ENCODE peak calls at places on chromosomes 2 and 18, in eight cellular contexts. M is amniotic epithelial cell, W is upper lobe of right lung, J is H54, B is activated T-helper 1 cell treated with Interleukin-2 at 50 U/mL for 16 hours, H is SJSA1, F is ureter, X is Calu3. D is an unnamed sample.

GRCh38 chr2:240586919-240587800 is 626 bp downstream of the CAPN10 start:
- DNase-seq in M (no peak), J (peak; percentile 60), X (peak; percentile 33), B (peak; percentile 39), H (no peak), F (no peak), W (peak; percentile 79), D (no peak)

GRCh38 chr18:23585897-23586248 is 433 bp downstream of the NPC1 start:
- DNase-seq in B (no peak), F (no peak), X (no peak), J (no peak), H (no peak), M (no peak), W (no peak), D (no peak)

GRCh38 chr2:6941299-6942046 is 24.3 kb downstream of the RNF144A start:
- DNase-seq in H (no peak), M (peak; percentile 43), X (no peak), W (no peak), J (no peak), F (no peak), B (no peak), D (no peak)

GRCh38 chr2:99651930-99652670 is 162.3 kb upstream of the REV1 start:
- DNase-seq in B (no peak), H (no peak), W (no peak), M (peak; percentile 54), F (no peak), X (no peak), J (peak; percentile 73), D (no peak)

GRCh38 chr2:232543928-232544631 is 4.6 kb downstream of the CHRNG start:
- DNase-seq in X (no peak), B (no peak), M (no peak), J (no peak), W (peak; percentile 57), H (no peak), F (no peak), D (no peak)

GRCh38 chr18:40006553-40007073 is 1948.4 kb upstream of the PIK3C3 start:
- DNase-seq in H (no peak), J (no peak), X (no peak), W (no peak), F (no peak), B (no peak), M (no peak), D (no peak)

GRCh38 chr2:21694079-21694478 is 570.3 kb downstream of the TDRD15 start:
- DNase-seq in H (no peak), F (no peak), W (no peak), M (no peak), J (no peak), B (no peak), X (no peak), D (no peak)

GRCh38 chr2:100247256-100248043 is 74.9 kb downstream of the LONRF2 start:
- DNase-seq in F (no peak), H (no peak), J (no peak), W (no peak), M (no peak), B (no peak), X (no peak), D (no peak)

GRCh38 chr18:77000527-77000926 is 132.1 kb downstream of the MBP start:
- DNase-seq in X (peak; percentile 82), M (peak; percentile 17), F (no peak), J (peak; percentile 6), W (no peak), B (peak; percentile 26), H (peak; percentile 42), D (peak; percentile 32)

GRCh38 chr2:47038656-47039501 is 116.2 kb downstream of the STPG4 start:
- DNase-seq in W (no peak), B (no peak), J (no peak), F (no peak), H (no peak), M (peak; percentile 67), X (no peak), D (no peak)

GRCh38 chr18:47730795-47731194 is 199.7 kb downstream of the SMAD2 start:
- DNase-seq in H (peak; percentile 4), B (no peak), X (no peak), W (no peak), J (peak; percentile 45), F (no peak), M (no peak), D (no peak)

GRCh38 chr2:85248741-85249524 is 78.9 kb downstream of the TGOLN2 start:
- DNase-seq in H (peak; percentile 85), M (peak; percentile 95), B (no peak), F (no peak), X (no peak), W (no peak), J (peak; percentile 64), D (peak; percentile 78)

GRCh38 chr18:14104906-14105748 is 27.1 kb downstream of the ZNF519 start:
- DNase-seq in B (no peak), M (no peak), F (no peak), H (no peak), J (no peak), W (no peak), X (no peak), D (no peak)

GRCh38 chr18:3177902-3178687 is 41.7 kb downstream of the MYOM1 start:
- DNase-seq in J (no peak), B (no peak), F (peak; percentile 48), W (peak; percentile 67), X (no peak), H (no peak), M (no peak), D (no peak)

GRCh38 chr2:179671314-179671713 is 190.1 kb downstream of the ZNF385B start:
- DNase-seq in H (no peak), X (no peak), F (no peak), M (no peak), B (no peak), W (no peak), J (no peak), D (no peak)

GRCh38 chr2:206558492-206558891 is 83.8 kb upstream of the FAM237A start:
- DNase-seq in J (no peak), W (no peak), H (no peak), M (peak; percentile 46), B (no peak), X (no peak), F (no peak), D (no peak)

GRCh38 chr18:31931886-31932240 is 11.1 kb downstream of the TRAPPC8 start:
- DNase-seq in X (peak; percentile 32), H (no peak), F (no peak), B (no peak), W (no peak), M (peak; percentile 28), J (no peak), D (no peak)

GRCh38 chr2:42801388-42801787 is 9.0 kb upstream of the HAAO start:
- DNase-seq in B (no peak), W (no peak), M (no peak), J (no peak), H (no peak), F (no peak), X (no peak), D (no peak)

GRCh38 chr2:10499275-10499907 is 51.3 kb upstream of the ODC1 start:
- DNase-seq in B (no peak), J (no peak), M (no peak), H (no peak), F (no peak), W (no peak), X (no peak), D (no peak)

GRCh38 chr2:189013677-189014380 is 39.7 kb downstream of the COL3A1 start:
- DNase-seq in X (no peak), F (no peak), B (no peak), W (no peak), J (no peak), M (peak; percentile 72), H (no peak), D (no peak)

GRCh38 chr2:165563468-165564225 is 94.1 kb downstream of the CSRNP3 start:
- DNase-seq in J (no peak), M (no peak), F (no peak), B (no peak), W (no peak), H (no peak), X (peak; percentile 13), D (no peak)

GRCh38 chr2:5609191-5609590 is 83.0 kb upstream of the SOX11 start:
- DNase-seq in H (no peak), W (no peak), X (no peak), F (no peak), B (no peak), J (no peak), M (no peak), D (no peak)

GRCh38 chr2:78147466-78147865 is 625.3 kb upstream of the LRRTM4 start:
- DNase-seq in F (no peak), H (no peak), B (no peak), J (no peak), W (no peak), M (no peak), X (no peak), D (no peak)

GRCh38 chr2:69791045-69791444 is 38.4 kb upstream of the GMCL1 start:
- DNase-seq in F (no peak), X (no peak), B (no peak), J (no peak), M (no peak), W (no peak), H (no peak), D (no peak)

GRCh38 chr18:74951165-74951760 is 257.7 kb downstream of the PTGR3 start:
- DNase-seq in W (peak; percentile 77), X (peak; percentile 63), H (peak; percentile 93), B (no peak), J (peak; percentile 1), F (peak; percentile 69), M (peak; percentile 47), D (peak; percentile 15)

GRCh38 chr2:234544659-234545611 is 48.1 kb upstream of the ARL4C start:
- DNase-seq in B (peak; percentile 61), W (peak; percentile 77), F (peak; percentile 72), H (peak; percentile 58), X (peak; percentile 85), M (peak; percentile 34), J (peak; percentile 82), D (peak; percentile 78)

GRCh38 chr2:187658952-187659525 is 104.8 kb upstream of the TFPI start:
- DNase-seq in M (peak; percentile 53), J (peak; percentile 14), F (no peak), X (no peak), W (no peak), H (peak; percentile 11), B (no peak), D (no peak)

GRCh38 chr2:219561179-219562048 is 9.9 kb downstream of the OBSL1 start:
- DNase-seq in B (no peak), J (no peak), F (no peak), X (no peak), M (no peak), W (no peak), H (no peak), D (no peak)

GRCh38 chr2:240233891-240234502 is 93.5 kb upstream of the OTOS start:
- DNase-seq in X (no peak), M (no peak), W (peak; percentile 66), J (no peak), H (no peak), B (no peak), F (peak; percentile 46), D (no peak)

GRCh38 chr2:204897561-204897960 is 352.3 kb downstream of the PARD3B start:
- DNase-seq in F (no peak), B (no peak), J (no peak), M (no peak), H (no peak), W (no peak), X (peak; percentile 8), D (no peak)

GRCh38 chr2:197786010-197786877 is 1.1 kb upstream of the BOLL start:
- DNase-seq in M (no peak), F (no peak), B (peak; percentile 22), X (peak; percentile 20), H (no peak), W (peak; percentile 76), J (no peak), D (no peak)